ENCODE peak calls at places on chromosomes 13 and 19, in nine cellular contexts. U, M, N, C, F, S, P, R and G are unnamed samples. For H3K4me1, the result is how much of the 10 kb centered on the place peaks cover.

GRCh38 chr13:78326608-78327007 is 276.7 kb downstream of the POU4F1 start:
- DNase-seq in C (peak), R (no peak), S (no peak), U (no peak), P (no peak), M (peak), N (no peak), F (no peak), G (no peak)

GRCh38 chr13:19766637-19767036 is 16.1 kb downstream of the PSPC1 start:
- DNase-seq in U (no peak), P (no peak), R (no peak), S (no peak), F (no peak), N (no peak), M (no peak), C (no peak), G (no peak)

GRCh38 chr13:106986687-106987434 is 418.9 kb upstream of the ARGLU1 start:
- DNase-seq in C (no peak), U (no peak), P (no peak), F (no peak), M (no peak), S (no peak), N (no peak), R (no peak), G (no peak)

GRCh38 chr13:44848956-44849748 is 140.1 kb downstream of the NUFIP1 start:
- DNase-seq in P (no peak), C (peak), F (no peak), U (no peak), M (no peak), N (no peak), R (no peak), S (no peak), G (no peak)

GRCh38 chr19:34493649-34494044 is 12.1 kb downstream of the WTIP start:
- DNase-seq in M (no peak), U (no peak), S (no peak), C (no peak), F (no peak), N (no peak), R (no peak), P (no peak), G (no peak)

GRCh38 chr13:51728972-51729371 is 75.0 kb downstream of the DHRS12 start:
- DNase-seq in S (no peak), P (no peak), U (no peak), R (no peak), C (peak), M (peak), N (no peak), F (no peak), G (no peak)

GRCh38 chr13:22758245-22758644 is 422.5 kb upstream of the SGCG start:
- DNase-seq in C (no peak), M (no peak), R (no peak), U (no peak), N (no peak), S (no peak), P (no peak), F (no peak), G (no peak)

GRCh38 chr19:13700621-13701020 is 63.7 kb upstream of the MRI1 start:
- DNase-seq in U (no peak), F (no peak), M (no peak), P (no peak), R (no peak), S (no peak), C (no peak), N (no peak), G (no peak)

GRCh38 chr19:30570194-30570593 is 198.0 kb downstream of the ZNF536 start:
- DNase-seq in S (no peak), R (no peak), M (no peak), N (no peak), C (no peak), P (no peak), F (no peak), U (no peak), G (no peak)

GRCh38 chr19:44530777-44531176 is 1.3 kb upstream of the CEACAM20 start:
- DNase-seq in C (peak), P (no peak), S (no peak), R (no peak), F (no peak), M (no peak), N (no peak), U (no peak), G (no peak)

GRCh38 chr19:49150106-49150943 is 4.9 kb downstream of the HRC start:
- DNase-seq in P (peak), C (peak), M (peak), F (peak), N (peak), S (peak), R (no peak), U (no peak), G (no peak)

GRCh38 chr19:34173145-34173956 is 1.0 kb downstream of the LSM14A start:
- DNase-seq in S (peak), C (peak), R (peak), U (peak), M (peak), P (peak), F (peak), N (peak), G (no peak)

GRCh38 chr19:19021115-19021514 is 12.2 kb downstream of the SUGP2 start:
- DNase-seq in M (no peak), N (no peak), R (no peak), C (peak), P (no peak), F (no peak), S (no peak), U (no peak), G (no peak)

GRCh38 chr13:98524793-98525192 is 52.1 kb downstream of the STK24 start:
- DNase-seq in R (no peak), M (no peak), P (no peak), U (no peak), S (no peak), C (no peak), F (no peak), N (no peak), G (no peak)

GRCh38 chr13:36918246-36919060 is 1.6 kb downstream of the SMAD9 start:
- DNase-seq in C (peak), R (no peak), N (no peak), P (no peak), S (no peak), F (no peak), U (no peak), M (no peak), G (no peak)

GRCh38 chr13:111397202-111397880 is 76.9 kb downstream of the TEX29 start:
- DNase-seq in R (peak), M (no peak), F (no peak), C (no peak), N (no peak), U (no peak), P (no peak), S (peak), G (no peak)

GRCh38 chr13:95573226-95573625 is 20.7 kb downstream of the CLDN10 start:
- DNase-seq in R (no peak), P (no peak), U (no peak), C (peak), S (no peak), N (no peak), M (peak), F (no peak), G (no peak)

GRCh38 chr13:30159446-30159839 is 147.9 kb downstream of the KATNAL1 start:
- DNase-seq in N (no peak), S (no peak), M (peak), P (no peak), U (no peak), F (no peak), C (peak), R (no peak), G (no peak)

GRCh38 chr13:41458939-41459753 is 1.8 kb downstream of the RGCC start:
- DNase-seq in F (peak), M (peak), N (peak), C (peak), U (no peak), S (peak), P (no peak), R (peak), G (peak)

GRCh38 chr13:49308104-49308875 is 60.6 kb downstream of the CDADC1 start:
- DNase-seq in S (no peak), U (no peak), M (no peak), R (no peak), C (peak), F (peak), P (peak), N (peak), G (no peak)

GRCh38 chr19:49700563-49700962 is 9.6 kb downstream of the CPT1C start:
- DNase-seq in C (no peak), U (no peak), S (no peak), M (no peak), F (no peak), R (no peak), N (no peak), P (no peak), G (no peak)

GRCh38 chr13:69597088-69597487 is 510.5 kb upstream of the ATXN8OS start:
- DNase-seq in R (no peak), F (no peak), C (no peak), N (no peak), M (no peak), S (no peak), P (no peak), U (no peak), G (no peak)

GRCh38 chr13:109361562-109361961 is 424.8 kb downstream of the IRS2 start:
- DNase-seq in S (no peak), P (no peak), R (no peak), N (no peak), C (no peak), U (no peak), F (peak), M (no peak), G (no peak)

GRCh38 chr13:102721800-102722231 is 27.0 kb upstream of the METTL21C start:
- DNase-seq in S (no peak), R (no peak), M (no peak), N (no peak), P (no peak), U (no peak), F (no peak), C (peak), G (no peak)

GRCh38 chr19:1945899-1946298 is 4.9 kb downstream of the CSNK1G2 start:
- DNase-seq in C (peak), P (no peak), U (no peak), N (no peak), S (no peak), M (peak), R (no peak), F (no peak), G (no peak)

GRCh38 chr19:39514840-39515550 is at the start of gene SELENOV:
- DNase-seq in R (peak), P (no peak), U (no peak), S (no peak), C (no peak), M (no peak), F (no peak), N (no peak), G (peak)

GRCh38 chr13:113631341-113632095 is 26.5 kb downstream of the ATP4B start:
- DNase-seq in U (no peak), S (no peak), R (no peak), N (peak), M (no peak), P (no peak), C (no peak), F (peak), G (no peak)

GRCh38 chr13:98447881-98448641 is 128.8 kb downstream of the STK24 start:
- DNase-seq in P (no peak), R (no peak), N (no peak), S (peak), M (peak), F (no peak), C (no peak), U (no peak), G (no peak)

GRCh38 chr13:29940715-29941114 is 90.3 kb upstream of the UBL3 start:
- DNase-seq in N (no peak), S (no peak), M (no peak), P (no peak), F (no peak), R (no peak), C (no peak), U (no peak), G (no peak)

GRCh38 chr13:51324714-51325440 is 14.6 kb upstream of the SERPINE3 start:
- DNase-seq in N (no peak), S (no peak), U (no peak), M (no peak), F (no peak), C (no peak), R (no peak), P (no peak), G (no peak)

GRCh38 chr19:53659292-53659691 is 27.5 kb downstream of the DPRX start:
- DNase-seq in F (no peak), N (no peak), M (peak), U (no peak), S (no peak), R (no peak), P (no peak), C (no peak), G (no peak)

GRCh38 chr19:16527971-16528521 is 14.2 kb downstream of the CHERP start:
- DNase-seq in S (no peak), F (no peak), R (peak), M (peak), C (no peak), P (no peak), N (no peak), U (peak), G (no peak)

GRCh38 chr19:9958451-9958850 is 22.1 kb upstream of the OLFM2 start:
- DNase-seq in M (no peak), S (no peak), C (peak), N (no peak), U (no peak), R (no peak), F (no peak), P (no peak), G (no peak)

GRCh38 chr19:48568345-48568886 is 16.4 kb downstream of the SULT2B1 start:
- DNase-seq in U (no peak), F (peak), R (no peak), N (peak), C (peak), S (peak), P (peak), M (peak), G (no peak)

DNA sequence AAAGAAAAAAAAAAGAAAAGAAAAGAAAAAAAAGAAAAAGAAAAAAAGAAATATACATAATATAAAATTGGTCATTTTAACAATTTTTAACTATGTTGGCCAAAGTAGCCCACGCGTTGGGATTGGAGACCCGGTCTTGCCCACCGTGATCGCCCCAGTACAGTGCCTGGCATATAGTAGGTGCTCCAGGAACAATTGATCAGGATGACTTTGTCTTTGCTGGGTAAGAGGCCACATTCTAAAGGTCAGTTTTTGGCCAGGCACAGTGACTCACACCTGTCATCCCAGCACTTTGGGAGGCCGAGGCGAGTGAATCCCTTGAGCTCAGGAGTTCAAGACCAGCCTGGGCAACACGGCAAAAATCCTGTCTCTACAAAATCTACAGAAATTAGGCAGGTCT is 3.8 kb upstream of the ANGPTL4 start:
- DNase-seq in U (no peak), S (no peak), P (no peak), M (no peak), N (no peak), R (no peak), F (no peak), C (no peak), G (no peak)
- H3K4me1 ChIP-seq in U (under half), S (under half), P (under half), M (under half), N (half or more), R (under half), F (half or more), C (under half), G (under half)

GRCh38 chr13:33208290-33208990 is 77.1 kb downstream of the STARD13 start:
- DNase-seq in R (no peak), S (no peak), P (no peak), F (no peak), M (no peak), N (no peak), C (no peak), U (no peak), G (no peak)
- H3K27ac ChIP-seq in R (no peak), S (no peak), P (peak), F (no peak), M (no peak), N (peak), C (peak), U (no peak), G (no peak)

DNA sequence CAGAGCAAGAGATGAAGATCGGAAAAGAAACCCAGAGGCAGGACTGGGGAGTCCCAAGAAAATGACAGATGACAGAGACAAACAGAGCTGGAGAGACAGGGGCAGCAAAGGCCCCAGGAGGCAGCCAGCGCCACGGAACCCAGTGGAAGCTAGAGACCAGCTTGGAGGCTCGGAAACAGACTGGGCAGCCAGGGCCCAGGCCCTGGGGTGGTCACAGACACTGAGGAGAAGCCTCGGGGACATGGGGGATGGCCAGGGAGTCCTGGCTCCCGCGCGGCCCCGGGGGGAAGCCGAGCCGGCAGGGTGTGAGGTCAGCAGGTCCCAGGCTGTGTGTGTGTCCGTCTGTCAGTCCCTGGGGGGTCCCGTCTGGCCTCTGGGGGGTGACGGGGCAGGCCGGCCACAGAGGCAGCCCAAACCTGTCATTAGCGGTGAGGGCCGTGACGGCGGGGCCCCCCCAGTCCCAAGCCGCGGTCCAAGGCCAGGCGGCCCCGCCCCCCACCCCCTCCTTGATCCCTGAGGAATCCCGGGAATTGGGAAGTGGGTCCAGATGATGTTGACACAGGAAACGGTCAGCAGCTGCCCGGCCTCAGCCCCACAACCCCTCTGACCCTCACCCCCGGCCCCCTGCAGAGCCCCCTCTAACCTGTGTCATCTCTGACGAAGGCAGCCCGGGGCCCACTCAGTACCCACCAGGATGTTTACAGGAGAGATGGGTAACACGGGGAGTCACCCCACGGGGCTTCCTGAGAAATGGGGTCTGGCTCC is 2.5 kb upstream of the TMEM190 start:
- DNase-seq in F (no peak), C (peak), P (no peak), S (no peak), N (no peak), R (no peak), M (no peak), U (no peak), G (no peak)
- H3K4me1 ChIP-seq in F (under half), C (under half), P (under half), S (under half), N (under half), R (under half), M (under half), U (under half), G (under half)

GRCh38 chr13:47999973-48000372 is 1.1 kb downstream of the SUCLA2 start:
- DNase-seq in C (no peak), F (no peak), R (no peak), S (no peak), M (no peak), P (no peak), N (no peak), U (no peak), G (no peak)
- H3K27ac ChIP-seq in C (no peak), F (no peak), R (no peak), S (no peak), M (no peak), P (no peak), N (no peak), U (no peak), G (no peak)